ENCODE peak calls at places on chromosomes 12 and 14, in eight cellular contexts. One of them, this sample, is unnamed.

GRCh38 chr12:117457189-117457588 is 95.8 kb upstream of the NOS1 start:
- DNase-seq in stomach: no peak
- DNase-seq in adrenal gland: no peak
- DNase-seq in choroid plexus epithelial cell: no peak
- DNase-seq in left ventricle myocardium inferior: no peak
- DNase-seq in psoas muscle: no peak
- DNase-seq in ascending aorta: no peak
- DNase-seq in heart left ventricle: no peak
- DNase-seq in this sample: no peak

GRCh38 chr12:57604454-57605307 is at the start of gene DTX3:
- DNase-seq in stomach: no peak
- DNase-seq in adrenal gland: peak; percentile 62
- DNase-seq in choroid plexus epithelial cell: peak; percentile 44
- DNase-seq in left ventricle myocardium inferior: peak; percentile 55
- DNase-seq in psoas muscle: peak; percentile 54
- DNase-seq in ascending aorta: no peak
- DNase-seq in heart left ventricle: peak; percentile 69
- DNase-seq in this sample: peak; percentile 22

GRCh38 chr14:103880334-103880985 is 33.1 kb upstream of the PPP1R13B start:
- DNase-seq in stomach: peak; percentile 91
- DNase-seq in adrenal gland: peak; percentile 80
- DNase-seq in choroid plexus epithelial cell: peak; percentile 66
- DNase-seq in left ventricle myocardium inferior: peak; percentile 83
- DNase-seq in psoas muscle: peak; percentile 88
- DNase-seq in ascending aorta: peak; percentile 18
- DNase-seq in heart left ventricle: peak; percentile 89
- DNase-seq in this sample: peak; percentile 63

GRCh38 chr14:100019156-100019882 is 45.9 kb upstream of the EVL start:
- DNase-seq in stomach: no peak
- DNase-seq in adrenal gland: no peak
- DNase-seq in choroid plexus epithelial cell: peak; percentile 72
- DNase-seq in left ventricle myocardium inferior: no peak
- DNase-seq in psoas muscle: no peak
- DNase-seq in ascending aorta: no peak
- DNase-seq in heart left ventricle: no peak
- DNase-seq in this sample: peak; percentile 40

GRCh38 chr12:89525824-89526770 is at the start of gene POC1B:
- DNase-seq in stomach: peak; percentile 80
- DNase-seq in adrenal gland: peak; percentile 83
- DNase-seq in choroid plexus epithelial cell: peak; percentile 80
- DNase-seq in left ventricle myocardium inferior: peak; percentile 83
- DNase-seq in psoas muscle: peak; percentile 86
- DNase-seq in ascending aorta: peak; percentile 29
- DNase-seq in heart left ventricle: peak; percentile 91
- DNase-seq in this sample: peak; percentile 83

GRCh38 chr12:101490286-101490920 is 15.3 kb downstream of the SPIC start:
- DNase-seq in stomach: peak; percentile 50
- DNase-seq in adrenal gland: no peak
- DNase-seq in choroid plexus epithelial cell: peak; percentile 80
- DNase-seq in left ventricle myocardium inferior: no peak
- DNase-seq in psoas muscle: no peak
- DNase-seq in ascending aorta: no peak
- DNase-seq in heart left ventricle: no peak
- DNase-seq in this sample: no peak

GRCh38 chr14:91509083-91509877 is 830 bp downstream of the PPP4R3A start:
- DNase-seq in stomach: peak; percentile 39
- DNase-seq in adrenal gland: peak; percentile 60
- DNase-seq in choroid plexus epithelial cell: peak; percentile 8
- DNase-seq in left ventricle myocardium inferior: peak; percentile 34
- DNase-seq in psoas muscle: peak; percentile 75
- DNase-seq in ascending aorta: no peak
- DNase-seq in heart left ventricle: peak; percentile 74
- DNase-seq in this sample: no peak

GRCh38 chr14:64755661-64756265 is 51.5 kb downstream of the PLEKHG3 start:
- DNase-seq in stomach: no peak
- DNase-seq in adrenal gland: no peak
- DNase-seq in choroid plexus epithelial cell: no peak
- DNase-seq in left ventricle myocardium inferior: no peak
- DNase-seq in psoas muscle: no peak
- DNase-seq in ascending aorta: no peak
- DNase-seq in heart left ventricle: no peak
- DNase-seq in this sample: peak; percentile 22

GRCh38 chr12:117853600-117853999 is 115.2 kb downstream of the KSR2 start:
- DNase-seq in stomach: peak; percentile 43
- DNase-seq in adrenal gland: no peak
- DNase-seq in choroid plexus epithelial cell: no peak
- DNase-seq in left ventricle myocardium inferior: no peak
- DNase-seq in psoas muscle: no peak
- DNase-seq in ascending aorta: no peak
- DNase-seq in heart left ventricle: no peak
- DNase-seq in this sample: no peak

GRCh38 chr14:77682158-77682553 is 25.7 kb downstream of the ALKBH1 start:
- DNase-seq in stomach: no peak
- DNase-seq in adrenal gland: no peak
- DNase-seq in choroid plexus epithelial cell: peak; percentile 64
- DNase-seq in left ventricle myocardium inferior: no peak
- DNase-seq in psoas muscle: no peak
- DNase-seq in ascending aorta: no peak
- DNase-seq in heart left ventricle: no peak
- DNase-seq in this sample: peak; percentile 65

DNA sequence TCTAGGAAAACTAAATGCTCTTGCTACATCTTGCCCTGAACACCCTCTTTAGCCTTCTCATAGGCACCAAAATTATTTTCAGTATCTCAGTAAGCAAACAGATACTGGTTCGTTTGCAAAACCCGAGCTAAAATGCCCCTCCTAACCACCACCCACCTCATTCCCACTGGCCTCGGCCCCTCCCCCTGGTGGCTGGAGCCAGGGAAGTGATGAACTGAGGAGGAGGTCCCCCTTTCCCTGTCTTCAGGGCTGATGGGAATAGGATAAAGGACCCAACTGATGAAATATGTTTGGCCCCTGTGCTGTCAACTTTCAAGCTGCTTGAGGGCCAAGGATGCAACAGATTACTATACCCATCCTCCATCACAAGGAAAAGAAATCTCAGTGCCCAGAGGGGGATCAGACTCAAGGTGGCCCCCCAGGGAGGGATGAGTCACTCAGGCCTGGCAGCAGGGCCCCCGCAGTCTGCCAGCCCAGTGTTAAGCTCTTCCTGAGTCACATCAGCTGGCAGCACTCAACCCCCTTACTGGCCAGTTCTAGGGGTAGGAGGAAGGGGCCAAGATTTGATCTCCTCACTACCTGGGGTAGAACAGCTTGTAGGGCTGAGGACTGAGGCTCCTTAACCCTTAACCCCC is 1.7 kb downstream of the ANKRD52 start:
- DNase-seq in stomach: no peak
- DNase-seq in adrenal gland: peak; percentile 74
- DNase-seq in choroid plexus epithelial cell: peak; percentile 18
- DNase-seq in left ventricle myocardium inferior: no peak
- DNase-seq in psoas muscle: peak; percentile 92
- DNase-seq in ascending aorta: no peak
- DNase-seq in heart left ventricle: no peak
- DNase-seq in this sample: peak; percentile 46
- H3K4me3 ChIP-seq in stomach: no peak overlapping the region
- H3K4me3 ChIP-seq in adrenal gland: peak overlapping the region; percentile 89
- H3K4me3 ChIP-seq in choroid plexus epithelial cell: no peak overlapping the region
- H3K4me3 ChIP-seq in left ventricle myocardium inferior: peak overlapping the region; percentile 98
- H3K4me3 ChIP-seq in psoas muscle: peak overlapping the region; percentile 97
- H3K4me3 ChIP-seq in ascending aorta: peak overlapping the region; percentile 89
- H3K4me3 ChIP-seq in heart left ventricle: no peak overlapping the region
- H3K4me3 ChIP-seq in this sample: peak overlapping the region; percentile 88

GRCh38 chr12:92144631-92145480 is 790 bp downstream of the BTG1 start:
- DNase-seq in stomach: peak; percentile 74
- DNase-seq in adrenal gland: peak; percentile 72
- DNase-seq in choroid plexus epithelial cell: no peak
- DNase-seq in left ventricle myocardium inferior: peak; percentile 44
- DNase-seq in psoas muscle: peak; percentile 80
- DNase-seq in ascending aorta: no peak
- DNase-seq in heart left ventricle: peak; percentile 82
- DNase-seq in this sample: peak; percentile 59
- TF ChIP-seq CTCF in stomach: no peak
- TF ChIP-seq CTCF in adrenal gland: no peak
- TF ChIP-seq CTCF in choroid plexus epithelial cell: peak; percentile 23
- TF ChIP-seq CTCF in left ventricle myocardium inferior: peak; percentile 8
- TF ChIP-seq CTCF in psoas muscle: peak; percentile 4
- TF ChIP-seq CTCF in ascending aorta: no peak
- TF ChIP-seq CTCF in heart left ventricle: no peak
- TF ChIP-seq CTCF in this sample: peak; percentile 15

DNA sequence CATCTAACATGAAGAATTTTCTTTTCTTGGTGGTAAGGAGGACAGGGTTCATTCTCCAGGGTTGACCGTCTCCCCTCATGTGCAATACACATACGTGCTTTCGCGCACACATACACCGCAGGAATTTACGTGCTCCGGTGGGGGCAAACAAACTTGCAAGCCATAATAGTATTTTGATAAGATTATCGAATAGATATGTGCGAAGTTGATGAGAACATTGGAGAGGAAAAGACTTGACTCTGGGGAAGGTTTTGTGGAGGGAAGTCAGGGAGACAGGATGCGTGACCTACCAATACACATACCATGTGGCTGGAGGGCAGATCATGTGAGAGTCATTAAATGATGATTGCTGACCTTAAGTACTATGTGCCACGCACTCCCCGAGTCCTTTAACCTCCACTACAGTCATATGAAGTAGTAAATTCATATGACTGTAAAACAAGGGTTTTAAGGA is 876 bp downstream of the RAD51B start:
- DNase-seq in stomach: no peak
- DNase-seq in adrenal gland: no peak
- DNase-seq in choroid plexus epithelial cell: peak; percentile 53
- DNase-seq in left ventricle myocardium inferior: no peak
- DNase-seq in psoas muscle: no peak
- DNase-seq in ascending aorta: no peak
- DNase-seq in heart left ventricle: no peak
- DNase-seq in this sample: no peak
- H3K4me3 ChIP-seq in stomach: peak overlapping the region; percentile 77
- H3K4me3 ChIP-seq in adrenal gland: peak overlapping the region; percentile 90
- H3K4me3 ChIP-seq in choroid plexus epithelial cell: peak overlapping the region; percentile 68
- H3K4me3 ChIP-seq in left ventricle myocardium inferior: peak overlapping the region; percentile 93
- H3K4me3 ChIP-seq in psoas muscle: peak overlapping the region; percentile 98
- H3K4me3 ChIP-seq in ascending aorta: peak overlapping the region; percentile 70
- H3K4me3 ChIP-seq in heart left ventricle: peak overlapping the region; percentile 68
- H3K4me3 ChIP-seq in this sample: peak overlapping the region; percentile 99

GRCh38 chr14:88075298-88075981 is 70.5 kb downstream of the GPR65 start:
- DNase-seq in stomach: no peak
- DNase-seq in adrenal gland: no peak
- DNase-seq in choroid plexus epithelial cell: no peak
- DNase-seq in left ventricle myocardium inferior: no peak
- DNase-seq in psoas muscle: no peak
- DNase-seq in ascending aorta: no peak
- DNase-seq in heart left ventricle: no peak
- DNase-seq in this sample: no peak

GRCh38 chr14:88079624-88080023 is 74.7 kb downstream of the GPR65 start:
- DNase-seq in stomach: no peak
- DNase-seq in adrenal gland: no peak
- DNase-seq in choroid plexus epithelial cell: no peak
- DNase-seq in left ventricle myocardium inferior: no peak
- DNase-seq in psoas muscle: no peak
- DNase-seq in ascending aorta: no peak
- DNase-seq in heart left ventricle: no peak
- DNase-seq in this sample: no peak

DNA sequence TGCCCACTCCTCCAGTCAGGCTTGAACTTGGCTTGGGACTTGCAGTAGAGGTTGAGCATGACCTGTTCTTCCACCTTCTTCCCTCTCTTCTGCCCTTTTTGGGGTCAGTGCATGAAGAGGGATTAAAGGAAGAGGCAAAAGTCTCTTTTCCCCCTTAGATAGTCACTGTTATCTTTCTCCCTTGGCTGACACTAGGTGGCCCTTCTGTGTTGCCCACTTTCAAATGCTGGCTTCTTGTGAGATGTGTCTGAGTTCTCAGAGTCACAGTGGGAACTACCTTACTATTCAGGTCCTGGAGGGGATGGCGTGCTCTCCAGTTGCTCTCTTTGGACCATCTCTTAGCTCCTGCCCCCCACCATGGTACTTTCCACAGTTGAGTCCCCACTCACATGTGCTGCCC is 73.6 kb downstream of the GPR65 start:
- DNase-seq in stomach: no peak
- DNase-seq in adrenal gland: no peak
- DNase-seq in choroid plexus epithelial cell: no peak
- DNase-seq in left ventricle myocardium inferior: no peak
- DNase-seq in psoas muscle: no peak
- DNase-seq in ascending aorta: no peak
- DNase-seq in heart left ventricle: no peak
- DNase-seq in this sample: no peak
- TF ChIP-seq CTCF in stomach: no peak
- TF ChIP-seq CTCF in adrenal gland: no peak
- TF ChIP-seq CTCF in choroid plexus epithelial cell: no peak
- TF ChIP-seq CTCF in left ventricle myocardium inferior: no peak
- TF ChIP-seq CTCF in psoas muscle: no peak
- TF ChIP-seq CTCF in ascending aorta: no peak
- TF ChIP-seq CTCF in heart left ventricle: no peak
- TF ChIP-seq CTCF in this sample: no peak

DNA sequence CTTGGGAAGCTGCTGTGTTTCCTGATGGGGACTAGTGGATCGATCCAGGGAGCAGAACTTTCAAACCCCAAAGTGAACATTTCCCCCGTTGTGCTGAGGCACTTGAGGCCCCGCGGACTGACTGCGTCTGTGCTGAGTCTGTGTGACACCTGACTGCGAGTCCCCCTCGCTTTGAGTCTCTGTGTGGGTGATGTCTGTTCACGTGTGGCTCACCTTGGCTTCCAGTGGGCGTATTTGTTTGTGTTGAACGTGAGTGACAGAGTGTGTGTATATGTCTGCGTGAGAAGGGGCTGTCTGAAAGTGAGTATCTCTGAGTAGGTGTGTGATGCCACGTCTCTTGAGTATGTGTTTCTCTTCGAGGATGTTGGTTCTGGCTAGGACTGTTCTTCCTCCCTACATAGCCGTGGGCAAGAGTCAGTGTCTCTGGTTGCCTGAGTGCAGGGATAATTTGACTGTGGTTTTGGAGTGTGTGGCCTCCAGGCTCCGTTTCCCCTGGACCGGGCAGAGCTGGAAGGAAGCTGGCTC is 1.3 kb downstream of the TEAD4 start:
- DNase-seq in stomach: no peak
- DNase-seq in adrenal gland: no peak
- DNase-seq in choroid plexus epithelial cell: peak; percentile 26
- DNase-seq in left ventricle myocardium inferior: no peak
- DNase-seq in psoas muscle: no peak
- DNase-seq in ascending aorta: no peak
- DNase-seq in heart left ventricle: no peak
- DNase-seq in this sample: peak; percentile 35
- H3K4me3 ChIP-seq in stomach: peak overlapping the region; percentile 57
- H3K4me3 ChIP-seq in adrenal gland: peak overlapping the region; percentile 66
- H3K4me3 ChIP-seq in choroid plexus epithelial cell: peak overlapping the region; percentile 68
- H3K4me3 ChIP-seq in left ventricle myocardium inferior: peak overlapping the region; percentile 76
- H3K4me3 ChIP-seq in psoas muscle: peak overlapping the region; percentile 76
- H3K4me3 ChIP-seq in ascending aorta: peak overlapping the region; percentile 71
- H3K4me3 ChIP-seq in heart left ventricle: peak overlapping the region; percentile 67
- H3K4me3 ChIP-seq in this sample: peak overlapping the region; percentile 58

DNA sequence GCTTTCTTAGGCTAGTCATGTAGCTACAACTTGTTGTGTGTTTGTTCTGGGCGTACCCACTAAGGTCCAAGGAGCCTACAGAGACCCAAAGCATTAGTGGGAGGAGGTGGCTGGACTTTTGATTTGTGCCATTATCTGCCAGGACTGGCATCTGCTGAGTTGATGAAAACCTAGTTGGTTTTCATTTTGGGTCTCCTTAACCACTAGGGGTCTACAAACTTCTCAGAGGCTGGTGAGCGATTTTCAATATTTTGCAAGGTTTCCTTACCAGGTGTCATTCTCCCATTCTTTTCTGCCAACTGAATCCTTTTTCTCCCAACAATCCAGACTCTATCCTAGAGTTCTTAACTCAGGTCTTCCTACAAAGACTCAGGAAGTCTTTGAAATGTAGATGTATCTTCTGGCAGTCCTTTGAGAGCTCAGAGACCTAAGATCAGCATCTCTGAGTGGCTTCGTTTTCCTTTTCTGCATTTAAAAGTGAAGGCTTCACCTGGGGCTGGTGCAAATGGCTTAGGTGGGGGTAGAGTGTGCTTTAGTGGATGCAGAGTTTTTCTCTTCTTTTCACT is 150.0 kb upstream of the RMST start:
- DNase-seq in stomach: no peak
- DNase-seq in adrenal gland: no peak
- DNase-seq in choroid plexus epithelial cell: no peak
- DNase-seq in left ventricle myocardium inferior: no peak
- DNase-seq in psoas muscle: no peak
- DNase-seq in ascending aorta: no peak
- DNase-seq in heart left ventricle: no peak
- DNase-seq in this sample: no peak
- TF ChIP-seq CTCF in stomach: no peak
- TF ChIP-seq CTCF in adrenal gland: no peak
- TF ChIP-seq CTCF in choroid plexus epithelial cell: no peak
- TF ChIP-seq CTCF in left ventricle myocardium inferior: no peak
- TF ChIP-seq CTCF in psoas muscle: no peak
- TF ChIP-seq CTCF in ascending aorta: no peak
- TF ChIP-seq CTCF in heart left ventricle: no peak
- TF ChIP-seq CTCF in this sample: no peak

This sample was measured in astrocyte of the spinal cord.